ENCODE peak calls at places on chromosomes 7 and 10, in nine cellular contexts. S, Y, A, I, V, R, J, U and M are unnamed samples.

GRCh38 chr7:147013820-147014219 is 897.2 kb downstream of the CNTNAP2 start:
- DNase-seq in S (no peak), Y (no peak), A (no peak), I (no peak), V (no peak), R (peak; percentile 64), J (no peak), U (no peak), M (no peak)

GRCh38 chr10:110056822-110057221 is 49.0 kb downstream of the ADD3 start:
- DNase-seq in S (no peak), Y (no peak), A (no peak), I (no peak), V (no peak), R (peak; percentile 69), J (no peak), U (no peak), M (no peak)

GRCh38 chr10:76324283-76324682 is 892.9 kb downstream of the LRMDA start:
- DNase-seq in S (no peak), Y (no peak), A (no peak), I (no peak), V (peak; percentile 69), R (no peak), J (peak; percentile 49), U (peak; percentile 60), M (no peak)

GRCh38 chr10:52956451-52956850 is 183.9 kb upstream of the MBL2 start:
- DNase-seq in S (no peak), Y (no peak), A (no peak), I (no peak), V (no peak), R (peak; percentile 4), J (no peak), U (no peak), M (no peak)

GRCh38 chr7:116955340-116955739 is 2.0 kb downstream of the ST7 start:
- DNase-seq in S (no peak), Y (no peak), A (no peak), I (peak; percentile 9), V (no peak), R (no peak), J (no peak), U (no peak), M (no peak)

GRCh38 chr7:120703585-120704240 is 154.2 kb downstream of the TSPAN12 start:
- DNase-seq in S (no peak), Y (no peak), A (no peak), I (no peak), V (no peak), R (no peak), J (no peak), U (no peak), M (no peak)

GRCh38 chr7:95861041-95861440 is 88.7 kb downstream of the DYNC1I1 start:
- DNase-seq in S (no peak), Y (no peak), A (no peak), I (no peak), V (no peak), R (no peak), J (no peak), U (no peak), M (no peak)

GRCh38 chr10:16944081-16944922 is 127.1 kb upstream of the RSU1 start:
- DNase-seq in S (no peak), Y (no peak), A (no peak), I (peak; percentile 65), V (no peak), R (peak; percentile 54), J (no peak), U (no peak), M (no peak)

GRCh38 chr7:14021069-14021468 is 31.6 kb upstream of the ETV1 start:
- DNase-seq in S (no peak), Y (no peak), A (no peak), I (no peak), V (no peak), R (peak; percentile 59), J (no peak), U (no peak), M (no peak)

GRCh38 chr7:9863542-9863941 is 1110.1 kb upstream of the PHF14 start:
- DNase-seq in S (no peak), Y (no peak), A (no peak), I (no peak), V (no peak), R (no peak), J (no peak), U (peak; percentile 16), M (no peak)

GRCh38 chr10:75400769-75401568 is 595 bp downstream of the ZNF503 start:
- DNase-seq in S (peak; percentile 54), Y (no peak), A (peak; percentile 69), I (peak; percentile 20), V (peak; percentile 60), R (peak; percentile 82), J (peak; percentile 65), U (peak; percentile 66), M (no peak)

GRCh38 chr7:2719007-2719406 is 31.0 kb downstream of the AMZ1 start:
- DNase-seq in S (peak; percentile 81), Y (peak; percentile 72), A (no peak), I (no peak), V (no peak), R (no peak), J (peak; percentile 28), U (no peak), M (peak; percentile 84)

GRCh38 chr7:12926236-12926635 is 238.8 kb downstream of the ARL4A start:
- DNase-seq in S (no peak), Y (no peak), A (no peak), I (peak; percentile 71), V (no peak), R (peak; percentile 45), J (no peak), U (no peak), M (no peak)

GRCh38 chr7:129805086-129805719 is 147.6 kb downstream of the UBE2H start:
- DNase-seq in S (no peak), Y (no peak), A (no peak), I (no peak), V (no peak), R (no peak), J (peak; percentile 71), U (no peak), M (no peak)

GRCh38 chr7:107579881-107580715 is at the start of gene BCAP29:
- DNase-seq in S (peak; percentile 72), Y (peak; percentile 57), A (peak; percentile 71), I (peak; percentile 73), V (peak; percentile 81), R (peak; percentile 70), J (peak; percentile 83), U (peak; percentile 83), M (peak; percentile 59)

DNA sequence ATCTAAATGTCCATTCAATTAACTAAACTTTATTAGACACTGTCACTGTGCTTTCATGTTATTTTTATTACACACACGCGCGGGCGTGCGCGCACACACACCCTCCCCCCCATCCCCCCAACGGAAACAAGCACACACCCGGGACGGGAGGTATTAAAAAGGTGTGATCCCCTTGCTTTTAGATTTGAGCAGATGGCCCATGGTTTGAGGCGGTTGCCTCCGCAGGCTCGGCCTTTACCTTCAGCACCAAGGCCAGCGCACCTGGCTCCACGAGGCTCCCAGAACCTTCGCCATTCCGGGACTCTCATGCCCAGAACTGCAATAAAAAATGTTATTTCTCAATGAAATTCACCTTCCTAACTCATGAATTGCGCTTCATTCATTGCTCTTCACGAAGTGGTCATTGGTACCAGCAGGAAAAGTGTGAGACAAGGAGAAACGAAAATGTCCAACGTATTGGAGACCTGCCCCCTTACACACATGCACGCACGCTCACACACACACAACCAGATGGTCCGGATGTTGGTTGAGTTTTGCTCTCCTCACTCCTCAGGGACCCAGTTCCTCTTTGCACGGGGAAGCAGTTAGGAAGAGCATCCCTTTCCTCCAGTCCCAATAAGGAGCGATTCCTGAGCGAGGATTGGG is 20.8 kb upstream of the PTF1A start:
- DNase-seq in S (peak; percentile 65), Y (no peak), A (no peak), I (peak; percentile 15), V (no peak), R (peak; percentile 54), J (peak; percentile 74), U (no peak), M (no peak)
- H3K27me3 ChIP-seq in S (peaks cover 76% of the 10 kb centered on the region), Y (peaks cover 14% of the 10 kb centered on the region), A (no peaks in the 10 kb centered on the region), I (peaks cover 37% of the 10 kb centered on the region), V (peaks cover 83% of the 10 kb centered on the region), R (peaks cover 100% of the 10 kb centered on the region), J (no peaks in the 10 kb centered on the region), U (peaks cover 7% of the 10 kb centered on the region), M (peaks cover 16% of the 10 kb centered on the region)

GRCh38 chr7:158353606-158354570 is 233.7 kb downstream of the PTPRN2 start:
- DNase-seq in S (peak; percentile 78), Y (no peak), A (no peak), I (no peak), V (peak; percentile 19), R (peak; percentile 8), J (no peak), U (no peak), M (peak; percentile 8)
- H3K9me3 ChIP-seq in S (no peaks in the 10 kb centered on the region), Y (no peaks in the 10 kb centered on the region), A (no peaks in the 10 kb centered on the region), I (no peaks in the 10 kb centered on the region), V (no peaks in the 10 kb centered on the region), R (peaks cover 5% of the 10 kb centered on the region), J (no peaks in the 10 kb centered on the region), U (no peaks in the 10 kb centered on the region), M (no peaks in the 10 kb centered on the region)

DNA sequence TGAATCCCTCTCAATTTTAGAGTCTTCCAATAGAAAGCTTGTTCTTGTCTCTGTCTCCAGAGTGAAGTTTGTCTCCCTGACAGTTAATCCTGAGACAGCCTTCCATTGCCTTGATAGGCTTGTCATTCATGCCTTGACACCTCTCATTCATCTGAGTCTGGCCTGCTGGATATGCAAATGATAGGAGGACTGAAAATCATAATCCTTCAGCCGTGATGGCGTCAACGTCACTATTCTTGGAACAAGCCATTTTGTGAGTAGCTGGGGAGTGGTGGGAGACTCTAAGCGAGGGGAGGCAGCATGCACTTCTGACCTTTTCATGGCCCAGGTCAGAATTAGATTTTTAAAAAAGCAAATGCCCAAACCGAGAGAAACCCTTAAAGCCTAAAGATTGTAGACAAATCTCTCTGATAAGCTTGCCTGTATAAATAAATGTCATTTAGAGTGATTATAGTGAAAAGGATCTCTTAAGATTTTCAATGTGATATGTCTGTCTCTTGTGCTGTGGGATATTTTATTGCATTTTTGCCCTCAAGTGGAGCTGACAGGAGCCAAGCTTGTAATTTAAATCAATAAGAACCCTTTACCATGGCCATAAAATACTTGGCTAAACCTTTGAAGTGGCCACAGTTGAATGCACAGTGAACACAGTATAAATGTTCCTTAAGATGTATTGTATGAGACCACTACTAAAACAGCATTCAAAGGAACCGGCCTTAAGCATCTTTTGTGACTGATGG is 148.8 kb downstream of the SNX10 start:
- DNase-seq in S (no peak), Y (no peak), A (no peak), I (no peak), V (no peak), R (no peak), J (no peak), U (no peak), M (no peak)
- H3K27me3 ChIP-seq in S (no peaks in the 10 kb centered on the region), Y (no peaks in the 10 kb centered on the region), A (no peaks in the 10 kb centered on the region), I (no peaks in the 10 kb centered on the region), V (no peaks in the 10 kb centered on the region), R (no peaks in the 10 kb centered on the region), J (no peaks in the 10 kb centered on the region), U (no peaks in the 10 kb centered on the region), M (peaks cover 7% of the 10 kb centered on the region)

DNA sequence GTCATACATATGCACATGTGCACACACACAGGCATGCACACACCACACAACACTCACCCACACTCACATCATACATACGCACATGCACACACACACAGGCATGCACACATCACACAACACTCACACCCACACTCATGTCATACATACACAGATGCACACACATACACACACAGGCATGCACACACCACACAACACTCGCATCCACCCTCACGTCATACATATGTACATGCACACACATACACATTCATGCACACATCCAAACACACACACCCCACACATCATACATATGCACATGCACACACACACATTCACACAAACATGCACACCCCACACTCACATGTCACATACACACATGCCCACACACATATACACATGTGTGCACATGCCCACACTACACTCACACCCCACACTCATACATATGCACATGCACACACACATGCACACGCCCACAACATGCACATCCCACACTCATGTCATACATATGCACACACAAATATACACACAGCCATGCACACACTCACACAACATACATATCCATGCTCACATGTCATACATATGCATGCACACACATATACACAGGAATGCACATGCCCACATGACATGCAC is 219.6 kb downstream of the DNAJB6 start:
- DNase-seq in S (no peak), Y (no peak), A (no peak), I (no peak), V (no peak), R (no peak), J (no peak), U (no peak), M (no peak)
- H3K9me3 ChIP-seq in S (no peaks in the 10 kb centered on the region), Y (no peaks in the 10 kb centered on the region), A (no peaks in the 10 kb centered on the region), I (no peaks in the 10 kb centered on the region), V (no peaks in the 10 kb centered on the region), R (no peaks in the 10 kb centered on the region), J (no peaks in the 10 kb centered on the region), U (no peaks in the 10 kb centered on the region), M (no peaks in the 10 kb centered on the region)